ENCODE peak calls at places on chromosome 9, in nine cellular contexts. J, N, W, O, X, F, K, P and D are unnamed samples.

GRCh38 chr9:116437411-116438370 is 249.4 kb upstream of the TRIM32 start:
- DNase-seq in J (peak; percentile 84), N (no peak), W (no peak), O (no peak), X (no peak), F (no peak), K (no peak), P (no peak), D (no peak)

GRCh38 chr9:94991961-94992907 is 265.7 kb downstream of the AOPEP start:
- DNase-seq in J (no peak), N (no peak), W (no peak), O (no peak), X (no peak), F (no peak), K (no peak), P (peak; percentile 92), D (no peak)

GRCh38 chr9:114497727-114498382 is 7.4 kb downstream of the WHRN start:
- DNase-seq in J (no peak), N (no peak), W (no peak), O (no peak), X (no peak), F (no peak), K (no peak), P (no peak), D (no peak)

GRCh38 chr9:79408200-79408599 is 163.6 kb upstream of the TLE4 start:
- DNase-seq in J (no peak), N (peak; percentile 8), W (no peak), O (no peak), X (no peak), F (no peak), K (no peak), P (no peak), D (no peak)

GRCh38 chr9:17613723-17614122 is 34.9 kb downstream of the SH3GL2 start:
- DNase-seq in J (no peak), N (peak; percentile 82), W (no peak), O (no peak), X (no peak), F (no peak), K (no peak), P (no peak), D (no peak)

GRCh38 chr9:9893837-9894236 is 719.0 kb downstream of the PTPRD start:
- DNase-seq in J (no peak), N (no peak), W (no peak), O (no peak), X (no peak), F (no peak), K (no peak), P (no peak), D (no peak)

GRCh38 chr9:106310782-106311181 is 552.2 kb upstream of the ZNF462 start:
- DNase-seq in J (no peak), N (no peak), W (no peak), O (no peak), X (no peak), F (no peak), K (no peak), P (no peak), D (no peak)

GRCh38 chr9:123416171-123416570 is 60.2 kb downstream of the CRB2 start:
- DNase-seq in J (no peak), N (no peak), W (peak; percentile 9), O (no peak), X (no peak), F (no peak), K (no peak), P (no peak), D (no peak)

GRCh38 chr9:97786341-97786740 is 66.7 kb upstream of the FOXE1 start:
- DNase-seq in J (no peak), N (peak; percentile 55), W (no peak), O (no peak), X (no peak), F (no peak), K (no peak), P (no peak), D (no peak)

GRCh38 chr9:80649496-80649895 is 1039.9 kb downstream of the TLE1 start:
- DNase-seq in J (no peak), N (no peak), W (no peak), O (no peak), X (no peak), F (no peak), K (no peak), P (no peak), D (no peak)

GRCh38 chr9:71509054-71509453 is 259.3 kb downstream of the CEMIP2 start:
- DNase-seq in J (no peak), N (no peak), W (no peak), O (no peak), X (no peak), F (no peak), K (no peak), P (no peak), D (no peak)

GRCh38 chr9:92666912-92667532 is 2.9 kb downstream of the IPPK start:
- DNase-seq in J (no peak), N (no peak), W (peak; percentile 16), O (no peak), X (no peak), F (no peak), K (no peak), P (no peak), D (peak; percentile 82)

GRCh38 chr9:124254261-124254682 is 3.5 kb upstream of the NEK6 start:
- DNase-seq in J (no peak), N (no peak), W (no peak), O (no peak), X (no peak), F (no peak), K (no peak), P (no peak), D (no peak)

GRCh38 chr9:112493738-112494137 is 7.1 kb downstream of the KIAA1958 start:
- DNase-seq in J (no peak), N (no peak), W (no peak), O (no peak), X (no peak), F (peak; percentile 30), K (no peak), P (no peak), D (no peak)

GRCh38 chr9:131585375-131585774 is 40.1 kb downstream of the PRRT1B start:
- DNase-seq in J (no peak), N (peak; percentile 7), W (no peak), O (no peak), X (no peak), F (peak; percentile 14), K (no peak), P (no peak), D (no peak)

GRCh38 chr9:115969096-115969495 is 184.5 kb upstream of the PAPPA start:
- DNase-seq in J (no peak), N (no peak), W (no peak), O (no peak), X (no peak), F (no peak), K (no peak), P (no peak), D (no peak)

GRCh38 chr9:114059047-114059803 is 18.9 kb downstream of the AMBP start:
- DNase-seq in J (no peak), N (no peak), W (peak; percentile 62), O (no peak), X (peak; percentile 17), F (no peak), K (no peak), P (peak; percentile 29), D (no peak)

DNA sequence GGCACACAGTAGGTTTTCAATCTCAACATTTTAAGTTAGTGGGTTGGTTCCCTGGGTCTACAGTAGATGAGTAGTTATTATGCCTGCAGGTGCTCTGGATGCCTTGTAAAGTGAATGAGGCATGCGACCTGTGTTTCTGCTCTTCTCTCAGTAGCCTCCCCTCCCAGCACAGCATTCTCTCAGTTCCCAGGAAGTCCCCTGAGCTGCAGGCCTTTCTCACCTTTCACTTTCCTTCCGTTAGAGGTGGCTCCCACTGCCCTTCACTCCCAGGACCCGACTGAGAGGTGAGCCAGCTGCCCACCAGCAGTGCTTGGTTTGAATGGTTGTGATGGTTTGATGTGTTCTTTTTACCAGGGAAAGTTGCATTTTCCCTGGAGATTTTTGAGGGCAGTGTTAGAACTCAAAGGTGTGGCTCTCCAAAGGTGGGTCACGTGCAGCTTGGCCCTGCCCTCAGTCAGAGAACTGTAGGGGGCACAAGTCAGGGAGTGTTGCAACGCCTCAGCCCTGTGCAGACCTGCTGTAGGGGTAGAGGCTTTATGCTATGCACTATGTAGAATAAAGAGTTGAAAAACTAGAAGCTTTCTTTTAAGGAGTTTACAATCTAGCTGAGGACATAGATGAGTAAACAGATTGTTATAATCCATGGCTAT is 173.8 kb downstream of the NTRK2 start:
- DNase-seq in J (no peak), N (no peak), W (no peak), O (no peak), X (no peak), F (no peak), K (no peak), P (no peak), D (no peak)
- TF ChIP-seq POLR2A in J (no peak), N (no peak), W (no peak), O (no peak), X (no peak), F (no peak), K (no peak), P (no peak), D (no peak)

DNA sequence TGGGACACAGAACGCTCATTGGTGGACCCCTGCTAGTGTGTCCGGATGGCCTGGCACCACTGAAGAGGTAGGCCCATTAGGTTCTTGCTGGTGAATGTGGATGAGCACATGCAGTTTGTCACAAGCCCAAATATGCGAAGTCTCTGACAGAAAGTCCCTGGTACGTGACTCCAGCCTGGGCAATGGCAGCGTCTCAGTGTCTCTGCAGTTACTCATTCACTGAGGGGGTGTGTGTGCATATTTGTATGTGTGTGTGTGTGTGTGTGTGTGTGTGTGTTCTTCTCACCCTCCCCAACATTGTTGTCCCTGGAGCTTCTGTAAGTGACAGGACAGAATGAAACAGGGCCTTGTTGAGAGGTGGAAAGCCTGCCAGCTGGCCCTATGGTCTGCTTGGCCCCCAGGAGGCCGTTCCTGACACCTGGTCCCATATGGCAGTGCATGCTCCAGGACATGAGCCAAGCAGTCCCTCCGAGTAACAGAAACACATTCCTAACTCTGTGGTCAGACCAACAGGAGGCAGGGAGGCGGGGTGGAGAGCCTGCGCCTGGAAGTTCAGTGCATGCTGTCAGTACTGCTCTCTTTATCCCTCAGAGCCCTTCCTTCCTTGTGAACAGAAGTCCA is 169.9 kb downstream of the SLC28A3 start:
- DNase-seq in J (peak; percentile 21), N (peak; percentile 98), W (peak; percentile 84), O (peak; percentile 64), X (peak; percentile 72), F (peak; percentile 61), K (no peak), P (peak; percentile 45), D (peak; percentile 22)
- TF ChIP-seq CTCF in J (no peak), N (peak; percentile 13), W (no peak), O (no peak), X (no peak), F (peak; percentile 4), K (no peak), P (no peak), D (no peak)

DNA sequence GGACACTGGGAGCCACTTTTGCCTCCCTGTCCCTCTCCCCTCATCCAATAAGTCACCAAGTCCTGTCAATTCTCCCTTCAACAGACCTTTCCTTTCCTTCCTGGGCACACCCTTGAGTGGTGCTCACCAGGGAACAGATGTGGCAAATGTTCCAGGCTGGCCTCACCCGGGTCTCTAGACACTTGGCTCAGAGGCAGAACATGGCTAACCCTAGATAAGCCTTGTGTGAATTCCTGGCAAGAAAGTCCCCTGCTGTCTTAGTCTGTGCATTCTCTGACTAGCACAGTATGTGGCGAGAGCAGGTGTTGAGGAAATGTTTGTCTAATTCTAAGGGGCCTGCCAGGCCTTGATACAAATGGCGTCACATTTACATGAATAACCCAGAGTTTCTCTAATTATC is 41.2 kb upstream of the PTGS1 start:
- DNase-seq in J (no peak), N (no peak), W (no peak), O (no peak), X (no peak), F (no peak), K (no peak), P (no peak), D (no peak)
- TF ChIP-seq POLR2A in J (no peak), N (no peak), W (no peak), O (no peak), X (no peak), F (no peak), K (no peak), P (no peak), D (no peak)

GRCh38 chr9:22009563-22009867 is 410 bp upstream of the CDKN2B start:
- DNase-seq in J (no peak), N (no peak), W (no peak), O (no peak), X (no peak), F (no peak), K (no peak), P (no peak), D (no peak)
- TF ChIP-seq CTCF in J (no peak), N (peak; percentile 36), W (no peak), O (no peak), X (no peak), F (no peak), K (no peak), P (no peak), D (no peak)